ENCODE peak calls at places on chromosome 20, in four cellular contexts. One of them, this sample, is unnamed.

GRCh38 chr20:42441196-42441861 is 748.4 kb downstream of the PTPRT start:
- DNase-seq in globus pallidus: no peak
- DNase-seq in G401: no peak
- DNase-seq in T-helper 1 cell: no peak
- DNase-seq in this sample: peak

GRCh38 chr20:3749087-3749688 is 16.7 kb downstream of the HSPA12B start:
- DNase-seq in globus pallidus: no peak
- DNase-seq in T-helper 1 cell: no peak
- DNase-seq in G401: no peak
- DNase-seq in this sample: no peak

GRCh38 chr20:18428490-18429173 is 38.2 kb downstream of the DZANK1 start:
- DNase-seq in T-helper 1 cell: no peak
- DNase-seq in G401: no peak
- DNase-seq in globus pallidus: no peak
- DNase-seq in this sample: no peak

GRCh38 chr20:57605878-57606277 is 14.3 kb downstream of the ZBP1 start:
- DNase-seq in T-helper 1 cell: no peak
- DNase-seq in G401: no peak
- DNase-seq in globus pallidus: no peak
- DNase-seq in this sample: no peak

GRCh38 chr20:32991386-32991785 is 12.8 kb downstream of the SUN5 start:
- DNase-seq in T-helper 1 cell: no peak
- DNase-seq in G401: no peak
- DNase-seq in globus pallidus: no peak
- DNase-seq in this sample: no peak

GRCh38 chr20:43938932-43939761 is 24.5 kb downstream of the TOX2 start:
- DNase-seq in globus pallidus: no peak
- DNase-seq in G401: no peak
- DNase-seq in T-helper 1 cell: no peak
- DNase-seq in this sample: peak

GRCh38 chr20:20206788-20207187 is 154.5 kb downstream of the CFAP61 start:
- DNase-seq in T-helper 1 cell: no peak
- DNase-seq in globus pallidus: no peak
- DNase-seq in G401: no peak
- DNase-seq in this sample: no peak

GRCh38 chr20:37994512-37994911 is 38.7 kb downstream of the TTI1 start:
- DNase-seq in G401: no peak
- DNase-seq in globus pallidus: no peak
- DNase-seq in T-helper 1 cell: no peak
- DNase-seq in this sample: no peak

GRCh38 chr20:25336561-25337422 is 53.8 kb downstream of the ABHD12 start:
- DNase-seq in globus pallidus: peak
- DNase-seq in T-helper 1 cell: no peak
- DNase-seq in G401: peak
- DNase-seq in this sample: peak

GRCh38 chr20:62386383-62387218 is at the start of gene RPS21:
- DNase-seq in T-helper 1 cell: peak
- DNase-seq in G401: peak
- DNase-seq in globus pallidus: peak
- DNase-seq in this sample: peak

GRCh38 chr20:15900443-15900842 is 672.8 kb downstream of the KIF16B start:
- DNase-seq in G401: no peak
- DNase-seq in T-helper 1 cell: no peak
- DNase-seq in globus pallidus: no peak
- DNase-seq in this sample: no peak

GRCh38 chr20:19423892-19424620 is 211.6 kb downstream of the SLC24A3 start:
- DNase-seq in T-helper 1 cell: no peak
- DNase-seq in G401: no peak
- DNase-seq in globus pallidus: no peak
- DNase-seq in this sample: no peak

GRCh38 chr20:57417830-57418780 is 26.9 kb downstream of the RBM38 start:
- DNase-seq in globus pallidus: no peak
- DNase-seq in T-helper 1 cell: no peak
- DNase-seq in G401: no peak
- DNase-seq in this sample: no peak

GRCh38 chr20:7695622-7696021 is 244.6 kb downstream of the HAO1 start:
- DNase-seq in T-helper 1 cell: no peak
- DNase-seq in globus pallidus: no peak
- DNase-seq in G401: no peak
- DNase-seq in this sample: no peak